ENCODE peak calls at places on chromosomes 2 and 18, in ten cellular contexts. One of them, this sample, is unnamed.

GRCh38 chr2:174334781-174335604 is at the start of gene SP9:
- DNase-seq in stromal cell of bone marrow: no peak
- DNase-seq in Caki2: no peak
- DNase-seq in fibroblast of pulmonary artery: peak; percentile 38
- DNase-seq in neural progenitor cell: peak; percentile 95
- DNase-seq in A549: peak; percentile 89
- DNase-seq in NCI-H1436: peak; percentile 69
- DNase-seq in EL: peak; percentile 51
- DNase-seq in erythroblast: peak; percentile 62
- DNase-seq in H54: no peak
- DNase-seq in this sample: peak; percentile 52

GRCh38 chr18:45825258-45825744 is at the start of gene SIGLEC15:
- DNase-seq in stromal cell of bone marrow: no peak
- DNase-seq in Caki2: no peak
- DNase-seq in fibroblast of pulmonary artery: no peak
- DNase-seq in neural progenitor cell: no peak
- DNase-seq in A549: no peak
- DNase-seq in NCI-H1436: no peak
- DNase-seq in EL: no peak
- DNase-seq in erythroblast: no peak
- DNase-seq in H54: no peak
- DNase-seq in this sample: no peak

GRCh38 chr2:239763433-239764097 is 261.6 kb downstream of the NDUFA10 start:
- DNase-seq in stromal cell of bone marrow: no peak
- DNase-seq in Caki2: no peak
- DNase-seq in fibroblast of pulmonary artery: no peak
- DNase-seq in neural progenitor cell: peak; percentile 56
- DNase-seq in A549: no peak
- DNase-seq in NCI-H1436: no peak
- DNase-seq in EL: no peak
- DNase-seq in erythroblast: no peak
- DNase-seq in H54: no peak
- DNase-seq in this sample: no peak

GRCh38 chr18:76821356-76821874 is 942 bp upstream of the ZNF236 start:
- DNase-seq in stromal cell of bone marrow: no peak
- DNase-seq in Caki2: no peak
- DNase-seq in fibroblast of pulmonary artery: no peak
- DNase-seq in neural progenitor cell: no peak
- DNase-seq in A549: no peak
- DNase-seq in NCI-H1436: no peak
- DNase-seq in EL: no peak
- DNase-seq in erythroblast: peak; percentile 64
- DNase-seq in H54: no peak
- DNase-seq in this sample: no peak

GRCh38 chr2:138113871-138114525 is 149.7 kb downstream of the HNMT start:
- DNase-seq in stromal cell of bone marrow: no peak
- DNase-seq in Caki2: no peak
- DNase-seq in fibroblast of pulmonary artery: peak; percentile 62
- DNase-seq in neural progenitor cell: no peak
- DNase-seq in A549: no peak
- DNase-seq in NCI-H1436: no peak
- DNase-seq in EL: no peak
- DNase-seq in erythroblast: peak; percentile 2
- DNase-seq in H54: no peak
- DNase-seq in this sample: peak; percentile 16

GRCh38 chr2:65666156-65666725 is 233.8 kb upstream of the SPRED2 start:
- DNase-seq in stromal cell of bone marrow: peak; percentile 9
- DNase-seq in Caki2: no peak
- DNase-seq in fibroblast of pulmonary artery: peak; percentile 40
- DNase-seq in neural progenitor cell: no peak
- DNase-seq in A549: no peak
- DNase-seq in NCI-H1436: no peak
- DNase-seq in EL: peak; percentile 78
- DNase-seq in erythroblast: no peak
- DNase-seq in H54: peak; percentile 49
- DNase-seq in this sample: peak; percentile 86

GRCh38 chr18:46411191-46411590 is 245.8 kb downstream of the LOXHD1 start:
- DNase-seq in stromal cell of bone marrow: no peak
- DNase-seq in Caki2: no peak
- DNase-seq in fibroblast of pulmonary artery: no peak
- DNase-seq in neural progenitor cell: no peak
- DNase-seq in A549: no peak
- DNase-seq in NCI-H1436: no peak
- DNase-seq in EL: no peak
- DNase-seq in erythroblast: no peak
- DNase-seq in H54: no peak
- DNase-seq in this sample: no peak

GRCh38 chr2:227774011-227774624 is 28.4 kb downstream of the SCYGR8 start:
- DNase-seq in stromal cell of bone marrow: no peak
- DNase-seq in Caki2: peak; percentile 29
- DNase-seq in fibroblast of pulmonary artery: no peak
- DNase-seq in neural progenitor cell: peak; percentile 37
- DNase-seq in A549: peak; percentile 26
- DNase-seq in NCI-H1436: no peak
- DNase-seq in EL: no peak
- DNase-seq in erythroblast: no peak
- DNase-seq in H54: no peak
- DNase-seq in this sample: no peak

GRCh38 chr2:121283670-121284245 is 1.2 kb downstream of the TFCP2L1 start:
- DNase-seq in stromal cell of bone marrow: no peak
- DNase-seq in Caki2: no peak
- DNase-seq in fibroblast of pulmonary artery: no peak
- DNase-seq in neural progenitor cell: no peak
- DNase-seq in A549: no peak
- DNase-seq in NCI-H1436: no peak
- DNase-seq in EL: peak; percentile 9
- DNase-seq in erythroblast: no peak
- DNase-seq in H54: no peak
- DNase-seq in this sample: no peak

GRCh38 chr2:174901075-174901474 is 104.1 kb downstream of the CHN1 start:
- DNase-seq in stromal cell of bone marrow: peak; percentile 6
- DNase-seq in Caki2: no peak
- DNase-seq in fibroblast of pulmonary artery: no peak
- DNase-seq in neural progenitor cell: peak; percentile 31
- DNase-seq in A549: no peak
- DNase-seq in NCI-H1436: no peak
- DNase-seq in EL: peak; percentile 39
- DNase-seq in erythroblast: no peak
- DNase-seq in H54: no peak
- DNase-seq in this sample: no peak

GRCh38 chr18:54843302-54843701 is 15.0 kb downstream of the RAB27B start:
- DNase-seq in stromal cell of bone marrow: no peak
- DNase-seq in Caki2: no peak
- DNase-seq in fibroblast of pulmonary artery: peak; percentile 10
- DNase-seq in neural progenitor cell: no peak
- DNase-seq in A549: no peak
- DNase-seq in NCI-H1436: no peak
- DNase-seq in EL: peak; percentile 21
- DNase-seq in erythroblast: peak; percentile 40
- DNase-seq in H54: no peak
- DNase-seq in this sample: peak; percentile 89

GRCh38 chr18:74373428-74373827 is 57.8 kb downstream of the C18orf63 start:
- DNase-seq in stromal cell of bone marrow: no peak
- DNase-seq in Caki2: no peak
- DNase-seq in fibroblast of pulmonary artery: no peak
- DNase-seq in neural progenitor cell: no peak
- DNase-seq in A549: no peak
- DNase-seq in NCI-H1436: no peak
- DNase-seq in EL: no peak
- DNase-seq in erythroblast: no peak
- DNase-seq in H54: no peak
- DNase-seq in this sample: no peak